ENCODE peak calls at places on chromosomes 6 and 20, in seven cellular contexts. X is colonic mucosa; Q is Panc1; B is naive B cell; Y is astrocyte of the hippocampus; D is left ventricle myocardium superior; K is activated CD4-positive, alpha-beta T cell treated with anti-CD3 and anti-CD28 coated beads, Interleukin-2, amount 50 U/mL, for 24 hours. F is an unnamed sample.

GRCh38 chr6:134007077-134007476 is 45.3 kb downstream of the SLC2A12 start:
- DNase-seq in X (peak), Q (no peak), B (no peak), Y (no peak), D (no peak), K (no peak), F (no peak)

GRCh38 chr6:125507987-125508655 is 206.4 kb upstream of the HDDC2 start:
- DNase-seq in X (no peak), Q (no peak), B (no peak), Y (peak), D (no peak), K (no peak), F (no peak)

GRCh38 chr6:5079692-5080091 is 5.4 kb upstream of the PPP1R3G start:
- DNase-seq in X (no peak), Q (no peak), B (no peak), Y (no peak), D (no peak), K (no peak), F (no peak)

GRCh38 chr6:46000905-46001304 is 14.8 kb downstream of the CLIC5 start:
- DNase-seq in X (no peak), Q (no peak), B (no peak), Y (no peak), D (no peak), K (no peak), F (no peak)

GRCh38 chr6:17957904-17958303 is 29.5 kb downstream of the KIF13A start:
- DNase-seq in X (no peak), Q (no peak), B (no peak), Y (no peak), D (no peak), K (no peak), F (no peak)

GRCh38 chr20:2663364-2663886 is 591 bp downstream of the IDH3B start:
- DNase-seq in X (no peak), Q (no peak), B (no peak), Y (no peak), D (no peak), K (no peak), F (no peak)

GRCh38 chr6:14826456-14826855 is 419.4 kb upstream of the JARID2 start:
- DNase-seq in X (peak), Q (no peak), B (no peak), Y (no peak), D (no peak), K (no peak), F (no peak)

GRCh38 chr20:16701296-16701695 is 28.5 kb upstream of the SNRPB2 start:
- DNase-seq in X (no peak), Q (peak), B (no peak), Y (no peak), D (no peak), K (no peak), F (no peak)

GRCh38 chr6:125944434-125944816 is 12.1 kb upstream of the HINT3 start:
- DNase-seq in X (peak), Q (no peak), B (no peak), Y (peak), D (peak), K (no peak), F (no peak)

GRCh38 chr6:118776607-118777549 is 117.1 kb upstream of the ASF1A start:
- DNase-seq in X (peak), Q (peak), B (peak), Y (peak), D (no peak), K (peak), F (no peak)

GRCh38 chr6:39353698-39354315 is 31.3 kb upstream of the KCNK16 start:
- DNase-seq in X (no peak), Q (no peak), B (no peak), Y (no peak), D (no peak), K (no peak), F (no peak)

GRCh38 chr6:151240036-151240685 is 394 bp downstream of the AKAP12 start:
- DNase-seq in X (peak), Q (no peak), B (peak), Y (peak), D (peak), K (peak), F (peak)

GRCh38 chr20:50282592-50283241 is 92.1 kb downstream of the CEBPB start:
- DNase-seq in X (no peak), Q (no peak), B (no peak), Y (no peak), D (no peak), K (no peak), F (no peak)

GRCh38 chr20:57545927-57546662 is 14.8 kb upstream of the PCK1 start:
- DNase-seq in X (peak), Q (no peak), B (no peak), Y (no peak), D (no peak), K (no peak), F (no peak)

GRCh38 chr6:155850408-155850841 is 394.8 kb upstream of the NOX3 start:
- DNase-seq in X (no peak), Q (peak), B (no peak), Y (peak), D (no peak), K (no peak), F (no peak)

GRCh38 chr20:25039697-25040437 is 18.1 kb downstream of the ACSS1 start:
- DNase-seq in X (peak), Q (no peak), B (no peak), Y (peak), D (peak), K (no peak), F (no peak)

GRCh38 chr6:44685213-44685612 is 297.7 kb downstream of the CDC5L start:
- DNase-seq in X (no peak), Q (no peak), B (no peak), Y (no peak), D (no peak), K (no peak), F (no peak)

F was measured in omental fat pad.